ENCODE peak calls at places on chromosomes 12 and 14, in eight cellular contexts. H is HFF-Myc, T is right atrium auricular region, G is uterus, Z is ovary, K is A549, P is AG10803, Q is astrocyte of the spinal cord. R is an unnamed sample.

GRCh38 chr12:79435742-79436141 is 255.0 kb downstream of the PAWR start:
- DNase-seq in H (no peak), T (no peak), G (no peak), Z (no peak), K (no peak), P (no peak), Q (no peak), R (no peak)

GRCh38 chr14:96145116-96145864 is 59.3 kb upstream of the BDKRB2 start:
- DNase-seq in H (no peak), T (no peak), G (no peak), Z (no peak), K (no peak), P (peak; percentile 85), Q (peak; percentile 76), R (peak; percentile 89)

GRCh38 chr14:104871656-104872468 is 6.8 kb downstream of the CEP170B start:
- DNase-seq in H (no peak), T (no peak), G (no peak), Z (no peak), K (no peak), P (no peak), Q (no peak), R (no peak)

GRCh38 chr12:124861492-124861891 is 2.2 kb downstream of the SCARB1 start:
- DNase-seq in H (peak; percentile 39), T (peak; percentile 78), G (no peak), Z (peak; percentile 84), K (no peak), P (peak; percentile 22), Q (peak; percentile 77), R (no peak)

GRCh38 chr12:9143137-9143536 is 27.4 kb upstream of the A2M start:
- DNase-seq in H (no peak), T (no peak), G (no peak), Z (no peak), K (no peak), P (no peak), Q (no peak), R (no peak)

GRCh38 chr14:103280278-103280917 is 53.6 kb upstream of the EIF5 start:
- DNase-seq in H (no peak), T (peak; percentile 46), G (no peak), Z (no peak), K (no peak), P (no peak), Q (no peak), R (peak; percentile 14)

GRCh38 chr14:84247693-84248092 is 1282.3 kb upstream of the FLRT2 start:
- DNase-seq in H (no peak), T (no peak), G (no peak), Z (no peak), K (no peak), P (no peak), Q (no peak), R (no peak)

GRCh38 chr14:85387181-85387580 is 142.8 kb upstream of the FLRT2 start:
- DNase-seq in H (no peak), T (no peak), G (no peak), Z (no peak), K (no peak), P (peak; percentile 30), Q (no peak), R (no peak)

GRCh38 chr12:63179224-63179623 is 28.2 kb upstream of the AVPR1A start:
- DNase-seq in H (no peak), T (no peak), G (no peak), Z (no peak), K (no peak), P (no peak), Q (no peak), R (no peak)

GRCh38 chr14:51547701-51548100 is 104.0 kb upstream of the FRMD6 start:
- DNase-seq in H (no peak), T (no peak), G (no peak), Z (no peak), K (no peak), P (no peak), Q (no peak), R (no peak)

GRCh38 chr14:102699416-102700110 is 77.7 kb upstream of the TRAF3 start:
- DNase-seq in H (no peak), T (no peak), G (no peak), Z (no peak), K (no peak), P (no peak), Q (no peak), R (no peak)

DNA sequence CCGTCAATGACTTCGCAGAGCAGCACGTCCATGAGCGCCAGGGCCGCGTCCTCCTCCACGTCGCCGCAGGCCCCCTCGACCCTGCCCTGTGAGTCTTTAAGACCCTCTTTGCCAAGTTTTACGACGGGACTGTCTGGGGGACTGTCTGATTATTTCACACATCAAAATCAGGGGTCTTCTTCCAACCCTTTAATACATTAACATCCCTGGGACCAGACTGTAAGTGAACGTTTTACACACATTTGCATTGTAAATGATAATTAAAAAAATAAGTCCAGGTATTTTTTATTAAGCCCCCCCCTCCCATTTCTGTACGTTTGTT is 1.9 kb downstream of the FOXG1 start:
- DNase-seq in H (no peak), T (no peak), G (no peak), Z (no peak), K (no peak), P (no peak), Q (no peak), R (no peak)
- H3K4me3 ChIP-seq in H (no peak overlapping the region), T (no peak overlapping the region), G (no peak overlapping the region), Z (no peak overlapping the region), K (no peak overlapping the region), P (peak overlapping the region; percentile 30), Q (peak overlapping the region; percentile 44), R (no peak overlapping the region)

DNA sequence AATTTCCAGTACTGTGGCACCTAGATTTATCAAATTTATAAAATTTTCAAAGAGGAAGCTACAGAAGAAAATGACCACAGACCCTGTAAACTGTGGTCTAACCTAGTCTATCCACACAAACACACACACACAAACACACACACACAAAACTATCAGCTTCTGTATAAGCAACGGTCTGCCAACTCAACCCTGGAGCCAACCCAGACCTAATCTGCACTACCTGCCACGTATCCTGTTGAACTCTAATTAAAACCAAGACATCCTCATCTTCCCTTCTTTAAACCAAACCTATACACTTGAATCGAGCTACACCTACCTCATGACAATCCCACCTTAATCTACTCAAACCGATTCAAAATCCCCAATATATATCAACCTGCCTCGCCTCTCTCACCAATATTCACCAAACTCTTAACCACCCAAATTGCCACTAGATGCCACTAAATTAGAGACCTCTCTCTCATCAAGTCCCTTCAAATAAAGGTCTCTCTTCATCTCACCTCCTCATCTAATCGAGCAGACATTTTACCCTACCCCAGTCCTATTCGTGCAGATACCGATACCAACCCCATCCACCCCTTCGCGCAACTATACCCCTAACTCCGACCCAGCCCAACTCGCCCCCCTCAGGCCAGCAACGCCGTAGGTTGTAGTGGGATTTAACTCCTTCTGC is 807 bp downstream of the ACIN1 start:
- DNase-seq in H (no peak), T (no peak), G (no peak), Z (no peak), K (peak; percentile 90), P (no peak), Q (no peak), R (peak; percentile 22)
- TF ChIP-seq CTCF in H (no peak), T (no peak), G (no peak), Z (no peak), K (peak; percentile 14), P (peak; percentile 34), Q (peak; percentile 32), R (peak; percentile 26)

DNA sequence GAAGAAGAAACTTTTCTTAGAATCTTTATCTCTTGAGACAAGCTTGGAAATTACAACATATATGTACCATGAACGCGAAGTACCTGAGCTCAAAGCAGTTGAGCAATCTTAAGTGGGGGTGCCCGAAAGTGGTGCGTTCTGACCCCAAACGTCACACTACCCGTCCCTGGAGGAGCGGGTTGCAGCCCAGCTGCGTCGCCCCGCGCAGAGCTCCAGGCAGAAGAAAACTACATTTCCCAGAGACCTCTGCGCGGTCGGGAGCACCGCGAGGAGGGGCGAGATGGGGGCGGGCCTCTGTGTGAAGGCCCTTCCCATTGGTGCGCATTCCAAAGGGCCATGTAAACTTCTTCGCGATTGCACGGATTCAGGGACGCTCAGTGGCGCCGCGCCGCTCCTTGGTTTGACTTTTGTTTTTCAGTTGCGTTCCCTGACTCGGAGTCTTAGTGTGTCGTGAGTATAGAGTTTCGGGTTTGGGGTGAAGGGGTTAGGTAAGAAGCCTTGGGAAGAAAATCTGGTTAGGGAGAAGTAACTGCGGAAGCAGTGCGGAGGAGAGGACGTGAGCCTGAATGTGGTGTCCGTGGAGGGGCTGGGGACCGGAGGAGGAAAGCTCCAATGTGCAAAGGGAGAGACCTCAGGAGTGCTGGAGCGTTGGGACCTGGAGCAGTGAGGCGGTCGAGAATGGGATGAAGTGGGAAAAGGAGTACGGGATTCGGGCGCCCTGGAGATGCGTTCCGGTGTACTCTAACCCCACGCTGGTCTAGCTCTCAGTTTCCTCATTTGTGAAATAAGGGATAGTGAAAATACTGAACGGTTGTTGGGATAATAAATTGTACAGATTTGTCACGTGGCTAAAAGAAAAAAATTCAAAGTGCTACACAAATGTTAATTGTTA is at the start of gene CCDC77:
- DNase-seq in H (peak; percentile 73), T (peak; percentile 95), G (peak; percentile 90), Z (peak; percentile 94), K (peak; percentile 78), P (peak; percentile 86), Q (peak; percentile 90), R (peak; percentile 93)
- H3K4me3 ChIP-seq in H (peak within 1 kb of the TSS; percentile 91), T (peak within 1 kb of the TSS; percentile 54), G (peak within 1 kb of the TSS; percentile 60), Z (peak within 1 kb of the TSS; percentile 68), K (peak within 1 kb of the TSS; percentile 72), P (peak within 1 kb of the TSS; percentile 96), Q (peak within 1 kb of the TSS; percentile 92), R (peak within 1 kb of the TSS; percentile 98)

GRCh38 chr14:50342211-50343080 is 30.3 kb downstream of the DMAC2L start:
- DNase-seq in H (no peak), T (peak; percentile 69), G (peak; percentile 78), Z (peak; percentile 71), K (peak; percentile 21), P (peak; percentile 94), Q (peak; percentile 75), R (peak; percentile 97)
- TF ChIP-seq CTCF in H (peak; percentile 59), T (no peak), G (peak; percentile 26), Z (peak; percentile 18), K (peak; percentile 27), P (peak; percentile 64), Q (peak; percentile 54), R (peak; percentile 48)

DNA sequence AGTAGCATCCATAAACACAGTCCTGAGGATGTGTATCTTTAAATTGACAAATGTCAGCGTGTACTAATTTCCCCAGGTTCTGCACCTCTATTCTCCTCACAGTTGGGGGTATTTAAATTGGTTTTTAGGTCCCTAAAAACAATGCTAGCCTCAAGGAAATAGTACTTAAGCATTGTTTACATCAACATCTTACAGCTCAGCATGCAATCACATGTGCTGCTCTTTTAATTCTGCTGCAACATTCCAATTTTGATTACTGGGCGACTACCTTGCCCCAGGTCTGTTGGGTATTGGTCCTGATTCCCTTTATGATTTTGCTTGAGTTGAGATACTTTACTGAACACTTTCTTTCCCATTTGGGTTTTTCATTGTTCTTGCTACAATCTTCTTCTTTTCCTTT is 616.6 kb downstream of the CCER1 start:
- DNase-seq in H (no peak), T (no peak), G (no peak), Z (no peak), K (no peak), P (no peak), Q (no peak), R (no peak)
- H3K4me3 ChIP-seq in H (no peak overlapping the region), T (no peak overlapping the region), G (no peak overlapping the region), Z (no peak overlapping the region), K (no peak overlapping the region), P (no peak overlapping the region), Q (no peak overlapping the region), R (no peak overlapping the region)

DNA sequence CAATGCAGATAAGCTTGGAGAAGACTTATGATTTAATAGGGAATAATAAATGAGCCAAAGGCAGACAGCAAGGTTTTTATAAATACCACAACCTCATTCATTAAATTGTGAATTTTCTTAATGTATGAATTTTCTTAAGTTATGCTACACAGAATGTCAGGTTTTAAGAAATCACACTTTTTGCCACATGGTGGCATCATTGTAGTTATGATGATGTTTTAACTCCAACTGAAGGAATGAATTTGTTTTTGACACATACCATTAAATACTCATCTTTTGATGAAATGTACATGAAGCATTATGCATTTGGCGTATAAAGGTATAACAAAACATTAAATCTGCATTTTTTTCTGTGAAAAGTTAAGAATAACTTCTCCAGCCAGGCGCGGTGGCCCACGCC is 524.1 kb upstream of the FBXO33 start:
- DNase-seq in H (no peak), T (no peak), G (no peak), Z (no peak), K (no peak), P (no peak), Q (no peak), R (no peak)
- TF ChIP-seq CTCF in H (no peak), T (no peak), G (no peak), Z (no peak), K (no peak), P (no peak), Q (no peak), R (no peak)

R was measured in fibroblast of villous mesenchyme.